ENCODE peak calls at places on chromosomes 13 and 19, in five cellular contexts. One of them, this sample, is unnamed.
A peak's percentile ranks its signal among the peaks of the same experiment; 100 is the strongest.

GRCh38 chr19:51552996-51553725 is 17.9 kb upstream of the ZNF175 start:
- DNase-seq in NB4: peak; percentile 79
- DNase-seq in CD14-positive monocyte: no peak
- DNase-seq in renal cortical epithelial cell: peak; percentile 15
- DNase-seq in stimulated activated CD4-positive, alpha-beta T cell treated with anti-CD3 and anti-CD28 coated beads, Interleukin-15, amount 100 ng/mL, for 1 hour: no peak
- DNase-seq in this sample: peak; percentile 74

GRCh38 chr13:75405976-75406703 is 75.8 kb downstream of the TBC1D4 start:
- DNase-seq in CD14-positive monocyte: no peak
- DNase-seq in stimulated activated CD4-positive, alpha-beta T cell treated with anti-CD3 and anti-CD28 coated beads, Interleukin-15, amount 100 ng/mL, for 1 hour: no peak
- DNase-seq in NB4: no peak
- DNase-seq in renal cortical epithelial cell: no peak
- DNase-seq in this sample: no peak

GRCh38 chr19:45528744-45529453 is 21.6 kb downstream of the VASP start:
- DNase-seq in renal cortical epithelial cell: peak; percentile 21
- DNase-seq in NB4: no peak
- DNase-seq in stimulated activated CD4-positive, alpha-beta T cell treated with anti-CD3 and anti-CD28 coated beads, Interleukin-15, amount 100 ng/mL, for 1 hour: no peak
- DNase-seq in CD14-positive monocyte: no peak
- DNase-seq in this sample: no peak

GRCh38 chr19:7199613-7200533 is 94.3 kb downstream of the INSR start:
- DNase-seq in CD14-positive monocyte: no peak
- DNase-seq in stimulated activated CD4-positive, alpha-beta T cell treated with anti-CD3 and anti-CD28 coated beads, Interleukin-15, amount 100 ng/mL, for 1 hour: no peak
- DNase-seq in renal cortical epithelial cell: peak; percentile 52
- DNase-seq in NB4: peak; percentile 45
- DNase-seq in this sample: no peak

GRCh38 chr13:78593652-78594494 is 9.5 kb downstream of the POU4F1 start:
- DNase-seq in NB4: no peak
- DNase-seq in renal cortical epithelial cell: no peak
- DNase-seq in stimulated activated CD4-positive, alpha-beta T cell treated with anti-CD3 and anti-CD28 coated beads, Interleukin-15, amount 100 ng/mL, for 1 hour: no peak
- DNase-seq in CD14-positive monocyte: no peak
- DNase-seq in this sample: no peak

GRCh38 chr19:51064534-51065220 is at the start of gene KLK13:
- DNase-seq in CD14-positive monocyte: no peak
- DNase-seq in stimulated activated CD4-positive, alpha-beta T cell treated with anti-CD3 and anti-CD28 coated beads, Interleukin-15, amount 100 ng/mL, for 1 hour: no peak
- DNase-seq in NB4: no peak
- DNase-seq in renal cortical epithelial cell: peak; percentile 7
- DNase-seq in this sample: no peak

GRCh38 chr13:30615851-30616311 is 1.8 kb upstream of the USPL1 start:
- DNase-seq in stimulated activated CD4-positive, alpha-beta T cell treated with anti-CD3 and anti-CD28 coated beads, Interleukin-15, amount 100 ng/mL, for 1 hour: no peak
- DNase-seq in renal cortical epithelial cell: peak; percentile 54
- DNase-seq in CD14-positive monocyte: no peak
- DNase-seq in NB4: peak; percentile 61
- DNase-seq in this sample: peak; percentile 69

GRCh38 chr13:40800559-40800958 is 11.1 kb downstream of the SLC25A15 start:
- DNase-seq in CD14-positive monocyte: no peak
- DNase-seq in renal cortical epithelial cell: no peak
- DNase-seq in stimulated activated CD4-positive, alpha-beta T cell treated with anti-CD3 and anti-CD28 coated beads, Interleukin-15, amount 100 ng/mL, for 1 hour: no peak
- DNase-seq in NB4: no peak
- DNase-seq in this sample: no peak

GRCh38 chr13:25085125-25085742 is 10.7 kb upstream of the PABPC3 start:
- DNase-seq in CD14-positive monocyte: no peak
- DNase-seq in NB4: peak; percentile 59
- DNase-seq in renal cortical epithelial cell: peak; percentile 34
- DNase-seq in stimulated activated CD4-positive, alpha-beta T cell treated with anti-CD3 and anti-CD28 coated beads, Interleukin-15, amount 100 ng/mL, for 1 hour: no peak
- DNase-seq in this sample: peak; percentile 75

GRCh38 chr19:18896421-18896841 is 473 bp upstream of the CERS1 start:
- DNase-seq in renal cortical epithelial cell: no peak
- DNase-seq in stimulated activated CD4-positive, alpha-beta T cell treated with anti-CD3 and anti-CD28 coated beads, Interleukin-15, amount 100 ng/mL, for 1 hour: no peak
- DNase-seq in CD14-positive monocyte: no peak
- DNase-seq in NB4: no peak
- DNase-seq in this sample: no peak

GRCh38 chr13:83151308-83151660 is 731.0 kb downstream of the SLITRK1 start:
- DNase-seq in NB4: no peak
- DNase-seq in stimulated activated CD4-positive, alpha-beta T cell treated with anti-CD3 and anti-CD28 coated beads, Interleukin-15, amount 100 ng/mL, for 1 hour: no peak
- DNase-seq in renal cortical epithelial cell: no peak
- DNase-seq in CD14-positive monocyte: no peak
- DNase-seq in this sample: peak; percentile 56

GRCh38 chr13:90447735-90448103 is 899.8 kb upstream of the MIR17HG start:
- DNase-seq in NB4: no peak
- DNase-seq in CD14-positive monocyte: no peak
- DNase-seq in renal cortical epithelial cell: peak; percentile 92
- DNase-seq in stimulated activated CD4-positive, alpha-beta T cell treated with anti-CD3 and anti-CD28 coated beads, Interleukin-15, amount 100 ng/mL, for 1 hour: no peak
- DNase-seq in this sample: peak; percentile 24

GRCh38 chr19:3024870-3025515 is 4.1 kb downstream of the TLE2 start:
- DNase-seq in stimulated activated CD4-positive, alpha-beta T cell treated with anti-CD3 and anti-CD28 coated beads, Interleukin-15, amount 100 ng/mL, for 1 hour: no peak
- DNase-seq in renal cortical epithelial cell: no peak
- DNase-seq in NB4: no peak
- DNase-seq in CD14-positive monocyte: no peak
- DNase-seq in this sample: no peak

GRCh38 chr13:31947105-31947504 is 84.5 kb upstream of the FRY start:
- DNase-seq in stimulated activated CD4-positive, alpha-beta T cell treated with anti-CD3 and anti-CD28 coated beads, Interleukin-15, amount 100 ng/mL, for 1 hour: no peak
- DNase-seq in NB4: peak; percentile 47
- DNase-seq in renal cortical epithelial cell: peak; percentile 26
- DNase-seq in CD14-positive monocyte: no peak
- DNase-seq in this sample: no peak

This sample was measured in adipocyte.